ENCODE peak calls at places on chromosome 1, in seven cellular contexts. L, X, H, Y, S, G and U are unnamed samples.

GRCh38 chr1:107009286-107009685 is 47.2 kb upstream of the PRMT6 start:
- DNase-seq in L (no peak), X (no peak), H (peak), Y (no peak), S (no peak), G (no peak), U (no peak)

GRCh38 chr1:207519505-207520399 is 23.8 kb downstream of the CR1 start:
- DNase-seq in L (no peak), X (no peak), H (no peak), Y (no peak), S (no peak), G (no peak), U (no peak)

GRCh38 chr1:16101618-16102017 is 28.2 kb upstream of the FAM131C start:
- DNase-seq in L (peak), X (no peak), H (no peak), Y (no peak), S (no peak), G (no peak), U (no peak)

GRCh38 chr1:190179817-190180216 is 297.8 kb downstream of the BRINP3 start:
- DNase-seq in L (no peak), X (no peak), H (no peak), Y (no peak), S (no peak), G (no peak), U (no peak)

GRCh38 chr1:51569284-51570062 is 47.4 kb upstream of the OSBPL9 start:
- DNase-seq in L (no peak), X (peak), H (no peak), Y (no peak), S (peak), G (no peak), U (no peak)

GRCh38 chr1:112544011-112544688 is 35.4 kb downstream of the WNT2B start:
- DNase-seq in L (no peak), X (peak), H (no peak), Y (no peak), S (peak), G (no peak), U (no peak)

GRCh38 chr1:54327386-54328116 is 78.6 kb downstream of the SSBP3 start:
- DNase-seq in L (no peak), X (no peak), H (no peak), Y (no peak), S (no peak), G (no peak), U (no peak)

GRCh38 chr1:228284148-228284495 is 76.3 kb downstream of the OBSCN start:
- DNase-seq in L (no peak), X (no peak), H (no peak), Y (peak), S (no peak), G (no peak), U (no peak)

GRCh38 chr1:37606481-37607263 is 10.9 kb upstream of the GNL2 start:
- DNase-seq in L (no peak), X (no peak), H (no peak), Y (no peak), S (no peak), G (no peak), U (no peak)

GRCh38 chr1:11320153-11320936 is 47.3 kb downstream of the UBIAD1 start:
- DNase-seq in L (no peak), X (no peak), H (no peak), Y (no peak), S (no peak), G (peak), U (no peak)

GRCh38 chr1:85188530-85188929 is 12.3 kb downstream of the SYDE2 start:
- DNase-seq in L (no peak), X (no peak), H (no peak), Y (no peak), S (no peak), G (no peak), U (no peak)

GRCh38 chr1:201042663-201043461 is 19.3 kb upstream of the KIF21B start:
- DNase-seq in L (no peak), X (peak), H (peak), Y (peak), S (peak), G (peak), U (peak)

GRCh38 chr1:236307437-236307836 is 25.7 kb upstream of the ERO1B start:
- DNase-seq in L (no peak), X (no peak), H (no peak), Y (no peak), S (no peak), G (peak), U (no peak)

GRCh38 chr1:236315092-236315491 is 33.3 kb upstream of the ERO1B start:
- DNase-seq in L (no peak), X (no peak), H (no peak), Y (no peak), S (no peak), G (no peak), U (no peak)

GRCh38 chr1:236308827-236309226 is 27.1 kb upstream of the ERO1B start:
- DNase-seq in L (no peak), X (no peak), H (no peak), Y (no peak), S (no peak), G (no peak), U (no peak)

GRCh38 chr1:236313412-236313811 is 31.7 kb upstream of the ERO1B start:
- DNase-seq in L (no peak), X (no peak), H (no peak), Y (no peak), S (no peak), G (no peak), U (no peak)

GRCh38 chr1:236311040-236311439 is 29.3 kb upstream of the ERO1B start:
- DNase-seq in L (no peak), X (no peak), H (no peak), Y (no peak), S (no peak), G (peak), U (no peak)
- TF ChIP-seq CTCF in L (no peak), X (no peak), H (no peak), Y (no peak), S (no peak), G (peak), U (no peak)

GRCh38 chr1:234856719-234857310 is 246.8 kb upstream of the IRF2BP2 start:
- DNase-seq in L (no peak), X (no peak), H (no peak), Y (no peak), S (no peak), G (no peak), U (no peak)
- H3K27ac ChIP-seq in L (no peak), X (no peak), H (no peak), Y (peak), S (no peak), G (no peak), U (no peak)

GRCh38 chr1:154327466-154328317 is 2.4 kb downstream of the ATP8B2 start:
- DNase-seq in L (no peak), X (no peak), H (no peak), Y (no peak), S (no peak), G (no peak), U (no peak)

GRCh38 chr1:154329551-154330131 is 4.3 kb downstream of the ATP8B2 start:
- DNase-seq in L (no peak), X (no peak), H (no peak), Y (no peak), S (no peak), G (no peak), U (no peak)

GRCh38 chr1:154328318-154329151 is 3.2 kb downstream of the ATP8B2 start:
- DNase-seq in L (peak), X (no peak), H (peak), Y (peak), S (peak), G (peak), U (peak)

GRCh38 chr1:154330669-154331068 is 5.3 kb downstream of the ATP8B2 start:
- DNase-seq in L (no peak), X (no peak), H (no peak), Y (no peak), S (no peak), G (no peak), U (no peak)

DNA sequence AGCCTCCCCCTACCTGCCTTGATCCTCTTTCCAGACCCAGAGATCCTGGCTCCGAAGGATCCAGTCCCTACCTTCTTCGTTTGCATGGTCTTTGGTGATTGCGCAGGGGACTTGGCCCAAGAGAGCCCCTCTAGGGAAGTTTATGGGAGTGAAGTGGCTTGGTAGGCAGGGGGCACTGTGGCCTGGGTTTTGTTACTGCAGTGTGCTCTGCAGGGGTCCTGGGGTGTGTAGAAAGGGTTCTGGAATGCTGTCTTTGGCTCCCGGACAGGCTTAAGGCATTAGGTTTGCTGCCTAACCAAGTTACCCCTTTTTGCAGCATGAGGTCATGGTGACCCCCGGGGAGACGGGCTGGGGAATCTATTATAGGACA is 3.8 kb downstream of the ATP8B2 start:
- DNase-seq in L (no peak), X (no peak), H (no peak), Y (no peak), S (no peak), G (peak), U (no peak)
- TF ChIP-seq CTCF in L (no peak), X (peak), H (peak), Y (no peak), S (no peak), G (peak), U (no peak)

DNA sequence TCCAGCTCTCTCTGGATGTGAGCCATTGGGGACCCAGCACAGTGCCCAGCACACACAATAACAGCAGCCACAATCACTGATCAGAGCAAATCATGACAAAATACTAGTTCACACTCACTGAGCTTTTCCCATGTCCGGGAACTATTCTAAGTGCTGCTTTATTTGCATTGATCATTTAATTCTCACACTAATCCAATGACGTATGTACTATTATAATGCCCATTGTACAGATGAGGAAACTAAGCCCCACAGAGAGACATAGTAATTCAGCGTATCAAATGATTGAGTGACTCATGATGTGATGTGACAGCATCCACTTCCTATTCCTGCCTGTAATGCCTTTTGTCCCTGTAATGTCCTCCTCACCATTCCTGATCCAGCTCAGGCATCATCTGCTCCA is 1.9 kb upstream of the S100A8 start:
- DNase-seq in L (no peak), X (no peak), H (no peak), Y (no peak), S (no peak), G (no peak), U (no peak)
- H3K27ac ChIP-seq in L (no peak), X (no peak), H (no peak), Y (no peak), S (no peak), G (no peak), U (no peak)